ENCODE peak calls at places on chromosomes 3 and 15, in four cellular contexts. J, D, E and N are unnamed samples.

GRCh38 chr3:100063929-100064461 is 50.3 kb downstream of the FILIP1L start:
- DNase-seq in J (no peak), D (no peak), E (no peak), N (no peak)

GRCh38 chr15:27825023-27825422 is 274.1 kb downstream of the OCA2 start:
- DNase-seq in E (no peak), D (no peak), J (no peak), N (no peak)

GRCh38 chr15:77029166-77030041 is 34.5 kb downstream of the PSTPIP1 start:
- DNase-seq in J (peak), D (peak), E (no peak), N (peak)

GRCh38 chr3:123584284-123584987 is 417 bp downstream of the HACD2 start:
- DNase-seq in D (peak), E (no peak), J (peak), N (peak)

GRCh38 chr3:53842436-53843194 is 3.6 kb downstream of the CHDH start:
- DNase-seq in D (peak), J (no peak), E (peak), N (no peak)

GRCh38 chr3:133944641-133945441 is 49.2 kb upstream of the RAB6B start:
- DNase-seq in J (peak), E (peak), D (no peak), N (no peak)

GRCh38 chr15:79522656-79523055 is 90.5 kb downstream of the MINAR1 start:
- DNase-seq in J (no peak), E (no peak), D (no peak), N (no peak)

GRCh38 chr3:169165196-169166159 is 498.0 kb downstream of the MECOM start:
- DNase-seq in E (no peak), J (no peak), D (no peak), N (no peak)

GRCh38 chr15:67195305-67195704 is 59.2 kb downstream of the AAGAB start:
- DNase-seq in J (no peak), D (no peak), E (no peak), N (no peak)

GRCh38 chr15:86333819-86334218 is 254.1 kb downstream of the AGBL1 start:
- DNase-seq in D (no peak), E (no peak), J (no peak), N (no peak)

GRCh38 chr15:41967506-41968206 is 4.7 kb downstream of the EHD4 start:
- DNase-seq in J (no peak), E (peak), D (no peak), N (peak)

GRCh38 chr3:196009456-196009855 is 72.4 kb downstream of the TFRC start:
- DNase-seq in E (no peak), J (no peak), D (no peak), N (no peak)

GRCh38 chr3:164375995-164376394 is 702.3 kb downstream of the SI start:
- DNase-seq in D (no peak), J (no peak), E (no peak), N (no peak)